ENCODE peak calls at places on chromosomes 2 and 18, in seven cellular contexts. One of them, this sample, is unnamed.

GRCh38 chr2:58110765-58111164 is 64.2 kb downstream of the VRK2 start:
- DNase-seq in activated CD4-positive, CD25-positive, alpha-beta regulatory T cell treated with anti-CD3 and anti-CD28 coated beads, Interleukin-2, amount 50 U/mL, for 16 hours: no peak
- DNase-seq in retinal pigment epithelial cell: no peak
- DNase-seq in left ventricle myocardium superior: no peak
- DNase-seq in A172: no peak
- DNase-seq in ovary: no peak
- DNase-seq in D341Med: peak; percentile 19
- DNase-seq in this sample: no peak

GRCh38 chr2:99881901-99882591 is 260.3 kb downstream of the AFF3 start:
- DNase-seq in left ventricle myocardium superior: no peak
- DNase-seq in D341Med: no peak
- DNase-seq in activated CD4-positive, CD25-positive, alpha-beta regulatory T cell treated with anti-CD3 and anti-CD28 coated beads, Interleukin-2, amount 50 U/mL, for 16 hours: no peak
- DNase-seq in retinal pigment epithelial cell: peak; percentile 85
- DNase-seq in ovary: no peak
- DNase-seq in A172: peak; percentile 93
- DNase-seq in this sample: no peak

GRCh38 chr18:24914685-24915267 is 437.2 kb downstream of the ZNF521 start:
- DNase-seq in activated CD4-positive, CD25-positive, alpha-beta regulatory T cell treated with anti-CD3 and anti-CD28 coated beads, Interleukin-2, amount 50 U/mL, for 16 hours: no peak
- DNase-seq in D341Med: no peak
- DNase-seq in ovary: no peak
- DNase-seq in A172: no peak
- DNase-seq in left ventricle myocardium superior: no peak
- DNase-seq in retinal pigment epithelial cell: no peak
- DNase-seq in this sample: no peak

GRCh38 chr2:234257859-234258561 is 207.5 kb downstream of the SPP2 start:
- DNase-seq in left ventricle myocardium superior: no peak
- DNase-seq in ovary: no peak
- DNase-seq in D341Med: peak; percentile 34
- DNase-seq in A172: peak; percentile 99
- DNase-seq in retinal pigment epithelial cell: peak; percentile 90
- DNase-seq in activated CD4-positive, CD25-positive, alpha-beta regulatory T cell treated with anti-CD3 and anti-CD28 coated beads, Interleukin-2, amount 50 U/mL, for 16 hours: no peak
- DNase-seq in this sample: peak; percentile 93

GRCh38 chr2:120914839-120915521 is 179.3 kb downstream of the GLI2 start:
- DNase-seq in retinal pigment epithelial cell: peak; percentile 83
- DNase-seq in activated CD4-positive, CD25-positive, alpha-beta regulatory T cell treated with anti-CD3 and anti-CD28 coated beads, Interleukin-2, amount 50 U/mL, for 16 hours: no peak
- DNase-seq in A172: peak; percentile 96
- DNase-seq in left ventricle myocardium superior: peak; percentile 91
- DNase-seq in D341Med: no peak
- DNase-seq in ovary: peak; percentile 88
- DNase-seq in this sample: peak; percentile 69

GRCh38 chr2:3254438-3254941 is 123.1 kb downstream of the EIPR1 start:
- DNase-seq in left ventricle myocardium superior: no peak
- DNase-seq in retinal pigment epithelial cell: no peak
- DNase-seq in A172: no peak
- DNase-seq in ovary: no peak
- DNase-seq in activated CD4-positive, CD25-positive, alpha-beta regulatory T cell treated with anti-CD3 and anti-CD28 coated beads, Interleukin-2, amount 50 U/mL, for 16 hours: no peak
- DNase-seq in D341Med: no peak
- DNase-seq in this sample: no peak

GRCh38 chr2:64837925-64838641 is 151.1 kb upstream of the SLC1A4 start:
- DNase-seq in ovary: no peak
- DNase-seq in left ventricle myocardium superior: peak; percentile 42
- DNase-seq in D341Med: no peak
- DNase-seq in activated CD4-positive, CD25-positive, alpha-beta regulatory T cell treated with anti-CD3 and anti-CD28 coated beads, Interleukin-2, amount 50 U/mL, for 16 hours: no peak
- DNase-seq in retinal pigment epithelial cell: no peak
- DNase-seq in A172: peak; percentile 74
- DNase-seq in this sample: peak; percentile 73

GRCh38 chr2:216557820-216558219 is 59.2 kb downstream of the RPL37A start:
- DNase-seq in D341Med: no peak
- DNase-seq in activated CD4-positive, CD25-positive, alpha-beta regulatory T cell treated with anti-CD3 and anti-CD28 coated beads, Interleukin-2, amount 50 U/mL, for 16 hours: no peak
- DNase-seq in A172: no peak
- DNase-seq in retinal pigment epithelial cell: no peak
- DNase-seq in ovary: no peak
- DNase-seq in left ventricle myocardium superior: no peak
- DNase-seq in this sample: no peak

GRCh38 chr2:100193334-100193733 is 50.9 kb upstream of the AFF3 start:
- DNase-seq in A172: peak; percentile 85
- DNase-seq in activated CD4-positive, CD25-positive, alpha-beta regulatory T cell treated with anti-CD3 and anti-CD28 coated beads, Interleukin-2, amount 50 U/mL, for 16 hours: no peak
- DNase-seq in D341Med: no peak
- DNase-seq in ovary: no peak
- DNase-seq in left ventricle myocardium superior: no peak
- DNase-seq in retinal pigment epithelial cell: no peak
- DNase-seq in this sample: peak; percentile 50

GRCh38 chr18:31049189-31049588 is 6.6 kb upstream of the DSC3 start:
- DNase-seq in left ventricle myocardium superior: no peak
- DNase-seq in ovary: no peak
- DNase-seq in retinal pigment epithelial cell: no peak
- DNase-seq in D341Med: no peak
- DNase-seq in activated CD4-positive, CD25-positive, alpha-beta regulatory T cell treated with anti-CD3 and anti-CD28 coated beads, Interleukin-2, amount 50 U/mL, for 16 hours: no peak
- DNase-seq in A172: no peak
- DNase-seq in this sample: no peak

GRCh38 chr2:207848545-207848928 is 78.8 kb upstream of the FZD5 start:
- DNase-seq in left ventricle myocardium superior: no peak
- DNase-seq in ovary: no peak
- DNase-seq in activated CD4-positive, CD25-positive, alpha-beta regulatory T cell treated with anti-CD3 and anti-CD28 coated beads, Interleukin-2, amount 50 U/mL, for 16 hours: no peak
- DNase-seq in A172: no peak
- DNase-seq in retinal pigment epithelial cell: no peak
- DNase-seq in D341Med: no peak
- DNase-seq in this sample: no peak

GRCh38 chr2:120299024-120299423 is 46.4 kb downstream of the RALB start:
- DNase-seq in A172: no peak
- DNase-seq in D341Med: no peak
- DNase-seq in activated CD4-positive, CD25-positive, alpha-beta regulatory T cell treated with anti-CD3 and anti-CD28 coated beads, Interleukin-2, amount 50 U/mL, for 16 hours: no peak
- DNase-seq in retinal pigment epithelial cell: no peak
- DNase-seq in left ventricle myocardium superior: no peak
- DNase-seq in ovary: no peak
- DNase-seq in this sample: no peak

GRCh38 chr2:9179572-9180201 is 26.9 kb upstream of the ASAP2 start:
- DNase-seq in ovary: peak; percentile 66
- DNase-seq in retinal pigment epithelial cell: no peak
- DNase-seq in left ventricle myocardium superior: peak; percentile 46
- DNase-seq in A172: peak; percentile 93
- DNase-seq in D341Med: no peak
- DNase-seq in activated CD4-positive, CD25-positive, alpha-beta regulatory T cell treated with anti-CD3 and anti-CD28 coated beads, Interleukin-2, amount 50 U/mL, for 16 hours: no peak
- DNase-seq in this sample: peak; percentile 90

GRCh38 chr2:101446869-101447268 is 28.0 kb downstream of the RFX8 start:
- DNase-seq in A172: peak; percentile 91
- DNase-seq in retinal pigment epithelial cell: no peak
- DNase-seq in left ventricle myocardium superior: no peak
- DNase-seq in D341Med: no peak
- DNase-seq in activated CD4-positive, CD25-positive, alpha-beta regulatory T cell treated with anti-CD3 and anti-CD28 coated beads, Interleukin-2, amount 50 U/mL, for 16 hours: no peak
- DNase-seq in ovary: no peak
- DNase-seq in this sample: no peak

GRCh38 chr2:157957596-157957995 is 81.5 kb upstream of the ACVR1 start:
- DNase-seq in retinal pigment epithelial cell: no peak
- DNase-seq in left ventricle myocardium superior: no peak
- DNase-seq in activated CD4-positive, CD25-positive, alpha-beta regulatory T cell treated with anti-CD3 and anti-CD28 coated beads, Interleukin-2, amount 50 U/mL, for 16 hours: no peak
- DNase-seq in D341Med: no peak
- DNase-seq in ovary: no peak
- DNase-seq in A172: no peak
- DNase-seq in this sample: no peak

GRCh38 chr2:68908392-68908970 is 37.3 kb upstream of the BMP10 start:
- DNase-seq in left ventricle myocardium superior: peak; percentile 71
- DNase-seq in A172: peak; percentile 98
- DNase-seq in D341Med: no peak
- DNase-seq in ovary: peak; percentile 75
- DNase-seq in retinal pigment epithelial cell: peak; percentile 68
- DNase-seq in activated CD4-positive, CD25-positive, alpha-beta regulatory T cell treated with anti-CD3 and anti-CD28 coated beads, Interleukin-2, amount 50 U/mL, for 16 hours: peak; percentile 76
- DNase-seq in this sample: peak; percentile 98

GRCh38 chr2:171430516-171431410 is 3.0 kb downstream of the METTL8 start:
- DNase-seq in activated CD4-positive, CD25-positive, alpha-beta regulatory T cell treated with anti-CD3 and anti-CD28 coated beads, Interleukin-2, amount 50 U/mL, for 16 hours: no peak
- DNase-seq in retinal pigment epithelial cell: no peak
- DNase-seq in ovary: no peak
- DNase-seq in A172: no peak
- DNase-seq in D341Med: no peak
- DNase-seq in left ventricle myocardium superior: no peak
- DNase-seq in this sample: no peak

GRCh38 chr2:26454561-26455001 is 23.3 kb downstream of the OTOF start:
- DNase-seq in ovary: no peak
- DNase-seq in retinal pigment epithelial cell: no peak
- DNase-seq in left ventricle myocardium superior: no peak
- DNase-seq in activated CD4-positive, CD25-positive, alpha-beta regulatory T cell treated with anti-CD3 and anti-CD28 coated beads, Interleukin-2, amount 50 U/mL, for 16 hours: no peak
- DNase-seq in D341Med: no peak
- DNase-seq in A172: no peak
- DNase-seq in this sample: no peak

GRCh38 chr2:178863856-178864620 is 56.8 kb upstream of the TTN start:
- DNase-seq in ovary: peak; percentile 53
- DNase-seq in D341Med: no peak
- DNase-seq in retinal pigment epithelial cell: no peak
- DNase-seq in left ventricle myocardium superior: peak; percentile 83
- DNase-seq in A172: peak; percentile 69
- DNase-seq in activated CD4-positive, CD25-positive, alpha-beta regulatory T cell treated with anti-CD3 and anti-CD28 coated beads, Interleukin-2, amount 50 U/mL, for 16 hours: no peak
- DNase-seq in this sample: no peak

GRCh38 chr2:99088017-99088416 is 53.5 kb upstream of the C2orf15 start:
- DNase-seq in left ventricle myocardium superior: no peak
- DNase-seq in D341Med: no peak
- DNase-seq in retinal pigment epithelial cell: no peak
- DNase-seq in A172: no peak
- DNase-seq in ovary: no peak
- DNase-seq in activated CD4-positive, CD25-positive, alpha-beta regulatory T cell treated with anti-CD3 and anti-CD28 coated beads, Interleukin-2, amount 50 U/mL, for 16 hours: no peak
- DNase-seq in this sample: no peak

GRCh38 chr2:38465789-38466127 is 88.7 kb upstream of the ATL2 start:
- DNase-seq in retinal pigment epithelial cell: no peak
- DNase-seq in activated CD4-positive, CD25-positive, alpha-beta regulatory T cell treated with anti-CD3 and anti-CD28 coated beads, Interleukin-2, amount 50 U/mL, for 16 hours: no peak
- DNase-seq in ovary: peak; percentile 32
- DNase-seq in D341Med: peak; percentile 67
- DNase-seq in A172: peak; percentile 35
- DNase-seq in left ventricle myocardium superior: peak; percentile 34
- DNase-seq in this sample: peak; percentile 79

GRCh38 chr2:127545796-127546195 is 10.3 kb downstream of the MYO7B start:
- DNase-seq in left ventricle myocardium superior: no peak
- DNase-seq in ovary: no peak
- DNase-seq in activated CD4-positive, CD25-positive, alpha-beta regulatory T cell treated with anti-CD3 and anti-CD28 coated beads, Interleukin-2, amount 50 U/mL, for 16 hours: no peak
- DNase-seq in A172: no peak
- DNase-seq in D341Med: no peak
- DNase-seq in retinal pigment epithelial cell: no peak
- DNase-seq in this sample: no peak

GRCh38 chr2:206198677-206199076 is 39.0 kb downstream of the EEF1B2 start:
- DNase-seq in left ventricle myocardium superior: no peak
- DNase-seq in D341Med: no peak
- DNase-seq in retinal pigment epithelial cell: no peak
- DNase-seq in activated CD4-positive, CD25-positive, alpha-beta regulatory T cell treated with anti-CD3 and anti-CD28 coated beads, Interleukin-2, amount 50 U/mL, for 16 hours: no peak
- DNase-seq in A172: peak; percentile 29
- DNase-seq in ovary: no peak
- DNase-seq in this sample: no peak